ENCODE peak calls at places on chromosomes 7 and 10, in five cellular contexts. One of them, this sample, is unnamed. For H3K4me1, the result is how much of the 10 kb centered on the place peaks cover.

GRCh38 chr10:70738425-70739121 is 46.6 kb downstream of the TBATA start:
- DNase-seq in right lobe of liver: peak
- DNase-seq in CD8-positive, alpha-beta T cell: no peak
- DNase-seq in SJSA1: no peak
- DNase-seq in right cardiac atrium: no peak
- DNase-seq in this sample: no peak

GRCh38 chr7:2717293-2717904 is 29.4 kb downstream of the AMZ1 start:
- DNase-seq in CD8-positive, alpha-beta T cell: peak
- DNase-seq in right lobe of liver: no peak
- DNase-seq in right cardiac atrium: peak
- DNase-seq in SJSA1: no peak
- DNase-seq in this sample: no peak

GRCh38 chr10:126939706-126940105 is 34.5 kb downstream of the DOCK1 start:
- DNase-seq in right cardiac atrium: no peak
- DNase-seq in SJSA1: no peak
- DNase-seq in CD8-positive, alpha-beta T cell: no peak
- DNase-seq in right lobe of liver: no peak
- DNase-seq in this sample: no peak

GRCh38 chr7:48876087-48876486 is 48.3 kb upstream of the CDC14C start:
- DNase-seq in right cardiac atrium: no peak
- DNase-seq in SJSA1: no peak
- DNase-seq in CD8-positive, alpha-beta T cell: no peak
- DNase-seq in right lobe of liver: no peak
- DNase-seq in this sample: no peak

GRCh38 chr10:124173298-124173900 is 80.0 kb upstream of the CHST15 start:
- DNase-seq in CD8-positive, alpha-beta T cell: no peak
- DNase-seq in right lobe of liver: no peak
- DNase-seq in right cardiac atrium: no peak
- DNase-seq in SJSA1: no peak
- DNase-seq in this sample: no peak

GRCh38 chr7:69823151-69823744 is 225.0 kb downstream of the AUTS2 start:
- DNase-seq in SJSA1: no peak
- DNase-seq in CD8-positive, alpha-beta T cell: no peak
- DNase-seq in right cardiac atrium: no peak
- DNase-seq in right lobe of liver: no peak
- DNase-seq in this sample: no peak

GRCh38 chr7:114574384-114574783 is 159.8 kb downstream of the FOXP2 start:
- DNase-seq in right cardiac atrium: no peak
- DNase-seq in SJSA1: no peak
- DNase-seq in right lobe of liver: no peak
- DNase-seq in CD8-positive, alpha-beta T cell: no peak
- DNase-seq in this sample: no peak

GRCh38 chr10:112715581-112715980 is 234.5 kb upstream of the TCF7L2 start:
- DNase-seq in right lobe of liver: no peak
- DNase-seq in CD8-positive, alpha-beta T cell: no peak
- DNase-seq in SJSA1: no peak
- DNase-seq in right cardiac atrium: no peak
- DNase-seq in this sample: no peak

GRCh38 chr10:33252794-33253203 is 81.7 kb downstream of the NRP1 start:
- DNase-seq in right cardiac atrium: no peak
- DNase-seq in right lobe of liver: no peak
- DNase-seq in SJSA1: peak
- DNase-seq in CD8-positive, alpha-beta T cell: no peak
- DNase-seq in this sample: no peak

GRCh38 chr10:73838827-73839226 is 27.4 kb upstream of the NDST2 start:
- DNase-seq in right cardiac atrium: no peak
- DNase-seq in CD8-positive, alpha-beta T cell: no peak
- DNase-seq in SJSA1: no peak
- DNase-seq in right lobe of liver: no peak
- DNase-seq in this sample: no peak

GRCh38 chr7:51253157-51253556 is 63.5 kb downstream of the COBL start:
- DNase-seq in right lobe of liver: no peak
- DNase-seq in right cardiac atrium: no peak
- DNase-seq in SJSA1: no peak
- DNase-seq in CD8-positive, alpha-beta T cell: no peak
- DNase-seq in this sample: no peak

GRCh38 chr10:47452495-47453434 is 31.1 kb downstream of the ANXA8 start:
- DNase-seq in right lobe of liver: no peak
- DNase-seq in CD8-positive, alpha-beta T cell: no peak
- DNase-seq in SJSA1: no peak
- DNase-seq in right cardiac atrium: no peak
- DNase-seq in this sample: no peak

GRCh38 chr7:15561840-15562239 is at the start of gene AGMO:
- DNase-seq in CD8-positive, alpha-beta T cell: no peak
- DNase-seq in SJSA1: no peak
- DNase-seq in right lobe of liver: peak
- DNase-seq in right cardiac atrium: peak
- DNase-seq in this sample: peak

GRCh38 chr10:51718804-51719291 is 19.5 kb upstream of the CSTF2T start:
- DNase-seq in CD8-positive, alpha-beta T cell: no peak
- DNase-seq in right cardiac atrium: no peak
- DNase-seq in right lobe of liver: no peak
- DNase-seq in SJSA1: no peak
- DNase-seq in this sample: no peak

GRCh38 chr10:33335800-33336605 is 1.5 kb upstream of the NRP1 start:
- DNase-seq in right lobe of liver: peak
- DNase-seq in CD8-positive, alpha-beta T cell: no peak
- DNase-seq in right cardiac atrium: peak
- DNase-seq in SJSA1: peak
- DNase-seq in this sample: peak

GRCh38 chr10:62811159-62811875 is 4.8 kb downstream of the EGR2 start:
- DNase-seq in right cardiac atrium: no peak
- DNase-seq in right lobe of liver: no peak
- DNase-seq in SJSA1: no peak
- DNase-seq in CD8-positive, alpha-beta T cell: peak
- DNase-seq in this sample: no peak

GRCh38 chr7:133781481-133782090 is 345.6 kb upstream of the LRGUK start:
- DNase-seq in CD8-positive, alpha-beta T cell: no peak
- DNase-seq in right lobe of liver: no peak
- DNase-seq in right cardiac atrium: no peak
- DNase-seq in SJSA1: no peak
- DNase-seq in this sample: no peak

GRCh38 chr10:8614054-8614565 is 559.6 kb downstream of the GATA3 start:
- DNase-seq in right lobe of liver: no peak
- DNase-seq in SJSA1: no peak
- DNase-seq in right cardiac atrium: no peak
- DNase-seq in CD8-positive, alpha-beta T cell: no peak
- DNase-seq in this sample: no peak

GRCh38 chr10:34995925-34996324 is 94.2 kb downstream of the CUL2 start:
- DNase-seq in right lobe of liver: no peak
- DNase-seq in CD8-positive, alpha-beta T cell: no peak
- DNase-seq in right cardiac atrium: no peak
- DNase-seq in SJSA1: no peak
- DNase-seq in this sample: no peak

GRCh38 chr10:129965940-129966339 is 1.9 kb upstream of the EBF3 start:
- DNase-seq in right cardiac atrium: no peak
- DNase-seq in SJSA1: no peak
- DNase-seq in right lobe of liver: no peak
- DNase-seq in CD8-positive, alpha-beta T cell: no peak
- DNase-seq in this sample: no peak

GRCh38 chr10:22816298-22816653 is 101.9 kb upstream of the PIP4K2A start:
- DNase-seq in right lobe of liver: no peak
- DNase-seq in CD8-positive, alpha-beta T cell: no peak
- DNase-seq in SJSA1: peak
- DNase-seq in right cardiac atrium: no peak
- DNase-seq in this sample: no peak

GRCh38 chr10:13712799-13713581 is 126.2 kb downstream of the PRPF18 start:
- DNase-seq in CD8-positive, alpha-beta T cell: peak
- DNase-seq in right cardiac atrium: peak
- DNase-seq in SJSA1: peak
- DNase-seq in right lobe of liver: peak
- DNase-seq in this sample: peak

GRCh38 chr10:128529225-128529624 is 403.0 kb upstream of the MKI67 start:
- DNase-seq in right cardiac atrium: no peak
- DNase-seq in CD8-positive, alpha-beta T cell: no peak
- DNase-seq in right lobe of liver: no peak
- DNase-seq in SJSA1: no peak
- DNase-seq in this sample: no peak

DNA sequence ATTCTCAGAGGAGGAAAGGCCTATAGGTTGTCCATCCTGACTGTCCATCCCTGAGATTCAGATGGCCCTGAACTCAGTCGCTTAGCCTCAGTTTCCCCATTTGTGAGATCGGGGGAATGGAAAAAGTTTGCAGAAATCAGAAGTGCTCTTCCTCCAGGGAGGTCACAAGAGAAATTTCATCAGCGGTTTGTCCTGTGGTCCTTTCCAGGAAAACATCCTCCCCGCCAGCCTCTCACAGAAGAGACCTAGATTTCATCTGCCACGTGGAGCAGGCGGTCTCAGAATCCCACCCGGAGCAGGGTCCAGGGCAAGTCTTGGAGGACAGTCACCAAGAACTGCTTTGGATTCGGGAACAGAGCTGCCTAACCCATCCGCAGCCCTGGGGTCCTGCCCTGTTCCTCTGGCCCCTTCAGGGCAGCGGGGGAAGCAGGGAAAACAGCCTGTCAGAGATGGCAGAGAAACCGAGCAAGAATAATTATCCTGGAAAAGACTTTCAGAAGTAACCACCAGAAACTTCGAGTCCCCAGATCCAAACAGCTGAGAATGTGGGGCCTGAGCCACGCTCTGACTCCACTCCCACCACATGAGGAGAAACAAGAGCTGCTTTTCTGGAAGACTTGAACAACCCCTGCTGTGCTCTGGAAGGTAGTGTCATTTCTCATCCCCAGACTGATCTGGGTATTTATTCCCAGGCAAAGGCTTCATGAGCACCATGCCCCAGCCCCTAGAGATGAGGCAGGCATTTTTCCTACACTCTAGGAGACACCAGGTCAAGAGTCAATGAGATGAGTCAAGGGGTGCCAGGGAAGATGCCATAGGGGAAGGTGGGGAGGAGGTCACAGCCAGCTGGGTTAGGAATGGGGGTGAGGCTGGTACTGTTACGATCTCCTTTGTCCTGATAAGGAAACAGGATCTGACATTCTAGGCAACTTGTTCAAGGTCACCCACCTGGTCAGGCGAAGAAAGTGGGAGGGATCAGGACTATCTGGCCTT is 1.1 kb upstream of the TNS3 start:
- DNase-seq in right cardiac atrium: no peak
- DNase-seq in right lobe of liver: no peak
- DNase-seq in CD8-positive, alpha-beta T cell: no peak
- DNase-seq in SJSA1: no peak
- DNase-seq in this sample: no peak
- H3K4me1 ChIP-seq in right cardiac atrium: under half
- H3K4me1 ChIP-seq in right lobe of liver: under half
- H3K4me1 ChIP-seq in CD8-positive, alpha-beta T cell: under half
- H3K4me1 ChIP-seq in SJSA1: half or more
- H3K4me1 ChIP-seq in this sample: under half

DNA sequence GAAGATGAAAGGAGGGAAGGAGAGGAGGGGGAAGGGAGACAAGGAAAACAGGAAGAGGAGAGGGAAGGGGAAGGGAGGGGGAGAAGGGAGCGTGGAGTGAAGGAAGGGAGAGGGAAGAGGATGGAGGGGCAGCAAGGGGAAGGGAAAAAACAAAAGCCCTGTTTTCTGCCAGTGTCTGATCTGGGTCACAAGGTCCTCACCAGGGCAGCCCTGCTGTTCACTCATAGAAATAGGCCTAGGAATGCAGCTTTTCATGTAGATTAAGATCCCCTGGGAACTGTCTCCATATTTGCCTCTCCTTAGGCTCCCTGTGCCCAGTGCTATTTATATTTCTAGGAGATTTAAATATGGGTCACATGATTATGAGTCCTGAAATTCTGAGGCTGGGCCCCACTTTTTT is 790.7 kb downstream of the TNS3 start:
- DNase-seq in right cardiac atrium: no peak
- DNase-seq in SJSA1: no peak
- DNase-seq in CD8-positive, alpha-beta T cell: no peak
- DNase-seq in right lobe of liver: no peak
- DNase-seq in this sample: no peak
- H3K4me1 ChIP-seq in right cardiac atrium: under half
- H3K4me1 ChIP-seq in SJSA1: under half
- H3K4me1 ChIP-seq in CD8-positive, alpha-beta T cell: under half
- H3K4me1 ChIP-seq in right lobe of liver: under half
- H3K4me1 ChIP-seq in this sample: under half

GRCh38 chr7:103605640-103606039 is 159.6 kb upstream of the SLC26A5 start:
- DNase-seq in CD8-positive, alpha-beta T cell: no peak
- DNase-seq in right cardiac atrium: no peak
- DNase-seq in right lobe of liver: no peak
- DNase-seq in SJSA1: no peak
- DNase-seq in this sample: no peak

GRCh38 chr7:103613655-103614642 is 167.9 kb upstream of the SLC26A5 start:
- DNase-seq in right cardiac atrium: no peak
- DNase-seq in CD8-positive, alpha-beta T cell: no peak
- DNase-seq in right lobe of liver: no peak
- DNase-seq in SJSA1: no peak
- DNase-seq in this sample: no peak

GRCh38 chr7:103609778-103610177 is 163.8 kb upstream of the SLC26A5 start:
- DNase-seq in SJSA1: no peak
- DNase-seq in right cardiac atrium: no peak
- DNase-seq in right lobe of liver: no peak
- DNase-seq in CD8-positive, alpha-beta T cell: no peak
- DNase-seq in this sample: no peak
- H3K4me1 ChIP-seq in SJSA1: under half
- H3K4me1 ChIP-seq in right cardiac atrium: under half
- H3K4me1 ChIP-seq in right lobe of liver: under half
- H3K4me1 ChIP-seq in CD8-positive, alpha-beta T cell: under half
- H3K4me1 ChIP-seq in this sample: under half

DNA sequence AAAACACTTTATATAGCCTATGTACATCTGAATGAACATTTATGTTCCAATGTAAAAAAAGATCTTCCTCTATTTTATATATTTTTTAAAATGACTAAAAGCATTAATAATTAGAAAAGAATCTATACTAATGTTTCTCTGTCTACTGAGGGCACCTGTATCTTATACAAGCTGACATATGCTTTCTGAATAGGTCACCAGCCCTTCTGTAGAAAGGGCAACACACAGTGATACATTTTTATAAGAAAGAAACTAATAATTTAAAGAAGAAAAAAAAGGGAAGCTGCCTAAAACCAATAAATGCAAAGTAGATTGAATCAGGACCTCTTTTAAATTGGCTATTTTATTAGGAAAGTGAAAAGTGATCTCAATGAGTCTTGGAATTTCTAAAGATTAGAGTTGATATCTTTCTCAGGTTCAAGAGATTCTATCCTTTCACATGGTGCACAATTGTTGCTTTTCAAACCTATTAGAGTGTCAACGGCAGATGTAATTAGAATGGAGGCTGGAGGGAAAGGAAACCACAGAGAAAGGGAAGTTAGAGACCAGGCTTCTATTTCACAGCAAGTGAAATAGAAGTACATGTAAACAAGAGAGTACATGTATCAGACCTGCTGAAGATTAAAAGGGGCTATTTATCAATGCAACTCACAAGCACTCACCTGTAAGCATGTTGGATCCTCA is 6.3 kb downstream of the MTPN start:
- DNase-seq in right lobe of liver: no peak
- DNase-seq in CD8-positive, alpha-beta T cell: no peak
- DNase-seq in right cardiac atrium: no peak
- DNase-seq in SJSA1: no peak
- DNase-seq in this sample: no peak
- H3K4me1 ChIP-seq in right lobe of liver: under half
- H3K4me1 ChIP-seq in CD8-positive, alpha-beta T cell: half or more
- H3K4me1 ChIP-seq in right cardiac atrium: under half
- H3K4me1 ChIP-seq in SJSA1: under half
- H3K4me1 ChIP-seq in this sample: half or more

GRCh38 chr10:80506836-80507483 is 30.7 kb upstream of the SH2D4B start:
- DNase-seq in right cardiac atrium: peak
- DNase-seq in SJSA1: no peak
- DNase-seq in CD8-positive, alpha-beta T cell: no peak
- DNase-seq in right lobe of liver: no peak
- DNase-seq in this sample: no peak
- H3K4me1 ChIP-seq in right cardiac atrium: under half
- H3K4me1 ChIP-seq in SJSA1: half or more
- H3K4me1 ChIP-seq in CD8-positive, alpha-beta T cell: half or more
- H3K4me1 ChIP-seq in right lobe of liver: under half
- H3K4me1 ChIP-seq in this sample: half or more

This sample was measured in heart right ventricle.